ENCODE peak calls at places on chromosomes 6 and 20, in four cellular contexts. H, O, J and E are unnamed samples. For H3K9me2, the result is how much of the 10 kb centered on the place peaks cover.

GRCh38 chr6:121857551-121857950 is 422.1 kb downstream of the GJA1 start:
- DNase-seq in H (no peak), J (peak), O (no peak), E (peak)

GRCh38 chr20:52242237-52243230 is 51.0 kb upstream of the ZFP64 start:
- DNase-seq in O (peak), H (no peak), J (peak), E (peak)

GRCh38 chr20:33811763-33812672 is 870 bp downstream of the CHMP4B start:
- DNase-seq in H (no peak), J (peak), O (peak), E (peak)

GRCh38 chr6:42424906-42425474 is 26.7 kb downstream of the TRERF1 start:
- DNase-seq in O (no peak), H (no peak), J (no peak), E (no peak)

GRCh38 chr20:50322703-50323131 is 132.1 kb downstream of the CEBPB start:
- DNase-seq in O (no peak), H (no peak), J (no peak), E (no peak)

GRCh38 chr6:49151461-49151860 is 311.6 kb downstream of the MMUT start:
- DNase-seq in H (no peak), J (no peak), O (no peak), E (no peak)

GRCh38 chr6:53492860-53493634 is 51.9 kb downstream of the GCLC start:
- DNase-seq in H (peak), O (peak), J (peak), E (peak)

GRCh38 chr6:44009425-44010321 is 117.6 kb downstream of the MRPL14 start:
- DNase-seq in O (no peak), J (peak), H (no peak), E (no peak)

DNA sequence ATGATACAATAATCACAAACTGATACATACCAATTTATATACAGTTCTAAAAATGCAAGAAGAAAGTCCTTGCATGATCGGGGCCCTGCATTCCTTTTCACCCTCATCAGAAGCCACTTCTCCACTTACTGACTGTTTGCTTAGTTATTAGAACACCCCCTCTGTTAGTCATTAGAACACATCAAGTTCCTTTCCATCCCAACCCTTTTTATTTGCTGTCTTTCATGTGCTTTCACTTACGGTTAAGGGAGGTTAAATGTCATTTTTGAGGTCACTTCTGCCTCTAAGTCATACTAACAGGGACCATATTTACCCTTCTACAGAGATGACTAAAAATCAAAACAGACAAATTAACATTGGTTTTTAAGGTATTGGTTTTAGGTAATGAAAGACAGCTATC is 149.1 kb downstream of the LMBRD1 start:
- DNase-seq in O (no peak), H (no peak), J (peak), E (no peak)
- H3K9me2 ChIP-seq in O (under half), H (under half), J (under half), E (under half)

GRCh38 chr6:89387516-89388222 is 24.4 kb downstream of the RRAGD start:
- DNase-seq in O (peak), J (no peak), H (no peak), E (no peak)
- TF ChIP-seq EZH2 in O (no peak), J (no peak), H (no peak), E (no peak)

GRCh38 chr6:131451330-131452195 is 121.5 kb upstream of the ARG1 start:
- DNase-seq in O (no peak), J (no peak), H (no peak), E (no peak)
- TF ChIP-seq CTCF in O (no peak), J (no peak), H (no peak), E (no peak)

GRCh38 chr20:38825571-38825900 is 20.0 kb downstream of the PPP1R16B start:
- DNase-seq in J (no peak), H (no peak), O (no peak), E (no peak)
- H3K9me2 ChIP-seq in J (under half), H (under half), O (under half), E (under half)